ENCODE peak calls at places on chromosomes 13 and 19, in five cellular contexts. O is AG20443, Z is head of caudate nucleus, K is GM23338, P is NCI-H1436. X is an unnamed sample.

GRCh38 chr13:90806905-90807304 is 540.6 kb upstream of the MIR17HG start:
- DNase-seq in O (no peak), P (no peak), K (no peak), Z (no peak), X (no peak)

GRCh38 chr19:47735131-47735530 is 10.2 kb upstream of the NOP53 start:
- DNase-seq in K (peak), O (no peak), Z (no peak), P (no peak), X (no peak)

GRCh38 chr13:94548382-94549240 is 47.3 kb downstream of the TGDS start:
- DNase-seq in O (no peak), Z (peak), K (peak), P (peak), X (peak)

GRCh38 chr13:97125810-97126738 is 96.1 kb upstream of the MBNL2 start:
- DNase-seq in O (peak), Z (peak), K (no peak), P (peak), X (no peak)

GRCh38 chr13:79679334-79679733 is 198.4 kb downstream of the NDFIP2 start:
- DNase-seq in K (peak), O (peak), P (peak), Z (peak), X (no peak)

GRCh38 chr13:33519561-33520479 is 234.3 kb upstream of the STARD13 start:
- DNase-seq in K (no peak), O (peak), P (no peak), Z (no peak), X (no peak)

GRCh38 chr13:100828226-100828625 is 153.6 kb upstream of the TMTC4 start:
- DNase-seq in K (peak), P (peak), Z (no peak), O (no peak), X (no peak)

GRCh38 chr13:49585220-49586157 is at the start of gene RCBTB1:
- DNase-seq in O (peak), P (no peak), K (peak), Z (peak), X (peak)

GRCh38 chr13:99256709-99257108 is 1.5 kb downstream of the GPR18 start:
- DNase-seq in O (peak), Z (no peak), P (no peak), K (no peak), X (no peak)